ENCODE peak calls at places on chromosomes 5 and 9, in six cellular contexts. Z is CD4-positive, CD25-positive, alpha-beta regulatory T cell; O is IMR-90; D is OCI-LY7; K is stomach; H is suprapubic skin. M is an unnamed sample.

GRCh38 chr5:132079619-132080018 is 6.0 kb downstream of the CSF2 start:
- DNase-seq in D (no peak), Z (no peak), K (no peak), H (no peak), O (no peak), M (no peak)

GRCh38 chr5:159051431-159052281 is 48.1 kb downstream of the EBF1 start:
- DNase-seq in O (no peak), K (peak; percentile 40), D (peak; percentile 73), Z (no peak), H (peak; percentile 71), M (no peak)

GRCh38 chr9:130143974-130144373 is 28.2 kb upstream of the NCS1 start:
- DNase-seq in H (no peak), D (no peak), O (peak; percentile 42), Z (no peak), K (no peak), M (no peak)

GRCh38 chr5:34686762-34687268 is 30.7 kb downstream of the RAI14 start:
- DNase-seq in K (peak; percentile 86), O (peak; percentile 99), Z (no peak), H (no peak), D (no peak), M (no peak)

GRCh38 chr5:180389252-180390101 is 36.3 kb upstream of the GFPT2 start:
- DNase-seq in K (no peak), Z (no peak), D (no peak), H (no peak), O (no peak), M (no peak)

GRCh38 chr9:24844217-24844616 is 298.5 kb upstream of the IZUMO3 start:
- DNase-seq in K (no peak), Z (no peak), O (no peak), D (no peak), H (no peak), M (no peak)

GRCh38 chr9:91833878-91834255 is 116.2 kb downstream of the ROR2 start:
- DNase-seq in H (no peak), D (no peak), K (no peak), Z (no peak), O (no peak), M (no peak)

GRCh38 chr5:115543365-115543700 is 1.2 kb downstream of the FEM1C start:
- DNase-seq in Z (no peak), H (no peak), O (no peak), K (no peak), D (no peak), M (no peak)

GRCh38 chr5:178590141-178590923 is at the start of gene COL23A1:
- DNase-seq in K (peak; percentile 28), O (peak; percentile 43), D (no peak), Z (no peak), H (peak; percentile 62), M (peak; percentile 55)

GRCh38 chr9:89309608-89310485 is 1.1 kb upstream of the CKS2 start:
- DNase-seq in K (no peak), O (no peak), H (no peak), D (peak; percentile 36), Z (no peak), M (no peak)

GRCh38 chr9:32395483-32396216 is 11.2 kb downstream of the ACO1 start:
- DNase-seq in O (peak; percentile 98), H (peak; percentile 69), Z (no peak), D (no peak), K (no peak), M (no peak)

GRCh38 chr5:5886812-5887486 is 464.5 kb downstream of the ICE1 start:
- DNase-seq in Z (peak; percentile 1), O (no peak), K (peak; percentile 52), H (no peak), D (peak; percentile 51), M (no peak)

GRCh38 chr5:142829821-142830220 is 59.6 kb downstream of the ARHGAP26 start:
- DNase-seq in K (no peak), H (no peak), O (peak; percentile 26), D (no peak), Z (no peak), M (no peak)

GRCh38 chr5:116084231-116084630 is 594 bp upstream of the COMMD10 start:
- DNase-seq in K (peak; percentile 31), H (no peak), Z (no peak), D (peak; percentile 45), O (peak; percentile 29), M (peak; percentile 13)

GRCh38 chr5:10319202-10319851 is 11.6 kb upstream of the CMBL start:
- DNase-seq in Z (no peak), H (no peak), D (no peak), K (no peak), O (peak; percentile 49), M (no peak)

GRCh38 chr5:7794301-7794700 is 56.6 kb downstream of the CFAP90 start:
- DNase-seq in O (no peak), K (no peak), H (no peak), Z (no peak), D (peak; percentile 16), M (no peak)

GRCh38 chr5:71475788-71476384 is 20.4 kb downstream of the BDP1 start:
- DNase-seq in K (no peak), D (peak; percentile 40), H (no peak), O (peak; percentile 29), Z (peak; percentile 27), M (no peak)

GRCh38 chr9:7216004-7216821 is 458.4 kb downstream of the KDM4C start:
- DNase-seq in Z (no peak), H (no peak), K (no peak), O (peak; percentile 7), D (no peak), M (no peak)

GRCh38 chr5:15515229-15515628 is 15.2 kb downstream of the FBXL7 start:
- DNase-seq in H (no peak), O (no peak), Z (no peak), D (no peak), K (no peak), M (no peak)

GRCh38 chr9:120860083-120860482 is 16.9 kb downstream of the PHF19 start:
- DNase-seq in D (no peak), K (no peak), H (no peak), Z (no peak), O (no peak), M (no peak)

GRCh38 chr5:55538621-55539020 is 3.9 kb upstream of the PLPP1 start:
- DNase-seq in K (no peak), Z (peak; percentile 17), D (peak; percentile 22), O (no peak), H (no peak), M (peak; percentile 16)

GRCh38 chr9:27369591-27369990 is 72.6 kb upstream of the EQTN start:
- DNase-seq in O (no peak), D (no peak), H (no peak), K (no peak), Z (no peak), M (no peak)

GRCh38 chr9:137396227-137396626 is 26.7 kb downstream of the EXD3 start:
- DNase-seq in Z (no peak), D (no peak), H (no peak), O (peak; percentile 96), K (no peak), M (no peak)

GRCh38 chr9:27133817-27134216 is 24.8 kb downstream of the TEK start:
- DNase-seq in K (no peak), H (no peak), O (no peak), D (no peak), Z (no peak), M (no peak)

DNA sequence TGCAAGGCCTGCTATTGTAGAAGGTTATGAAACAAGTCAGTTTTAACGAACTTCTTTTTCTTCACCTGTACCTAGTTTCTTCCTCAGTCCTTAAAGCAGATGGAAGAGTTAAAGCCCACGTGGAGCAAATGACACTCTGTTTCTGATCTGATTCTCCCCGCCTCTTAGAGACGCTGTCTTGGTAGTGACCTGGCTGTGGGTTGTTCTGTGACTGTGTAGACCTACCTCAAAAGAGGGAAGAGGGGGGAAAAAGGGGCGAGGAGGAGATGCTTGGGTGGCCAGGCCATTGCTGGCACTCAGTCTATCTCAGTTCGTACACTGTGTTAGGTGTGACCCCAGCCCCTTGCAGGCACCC is 610 bp downstream of the GFRA3 start:
- DNase-seq in K (no peak), D (no peak), O (no peak), H (no peak), Z (no peak), M (no peak)
- H3K4me3 ChIP-seq in K (peak overlapping the region; percentile 38), D (no peak overlapping the region), O (peak overlapping the region; percentile 30), H (peak overlapping the region; percentile 52), Z (no peak overlapping the region), M (no peak overlapping the region)

GRCh38 chr9:5632540-5632939 is 3.6 kb downstream of the RIC1 start:
- DNase-seq in D (no peak), Z (no peak), K (no peak), H (no peak), O (no peak), M (no peak)

GRCh38 chr9:5633243-5633642 is 4.3 kb downstream of the RIC1 start:
- DNase-seq in O (peak; percentile 60), H (no peak), K (no peak), D (no peak), Z (no peak), M (no peak)

GRCh38 chr9:5631021-5631420 is 2.1 kb downstream of the RIC1 start:
- DNase-seq in Z (no peak), D (no peak), O (no peak), H (no peak), K (no peak), M (no peak)

GRCh38 chr9:5639816-5640215 is 10.9 kb downstream of the RIC1 start:
- DNase-seq in Z (no peak), D (no peak), H (no peak), O (no peak), K (no peak), M (no peak)

DNA sequence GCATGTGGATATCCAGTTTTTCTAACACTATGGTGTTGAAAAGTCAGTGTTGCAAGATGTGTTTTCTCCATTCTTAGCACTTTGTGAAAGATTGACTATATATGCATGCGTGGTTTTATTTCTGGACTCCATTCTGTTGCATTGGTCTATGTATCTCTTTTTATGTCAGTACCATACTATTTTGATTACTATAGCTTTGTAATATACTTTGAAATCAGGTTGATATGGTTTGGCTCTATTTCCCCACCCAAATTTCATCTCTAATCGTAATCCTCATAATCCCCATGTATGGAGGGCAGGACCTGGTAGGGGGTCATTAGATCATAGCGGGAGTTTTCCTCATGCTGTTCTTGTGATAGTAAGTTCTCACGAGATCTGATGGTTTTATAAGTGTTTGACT is 6.5 kb downstream of the RIC1 start:
- DNase-seq in D (no peak), Z (no peak), H (no peak), K (no peak), O (no peak), M (no peak)
- H3K36me3 ChIP-seq in D (peaks cover 79% of the 10 kb centered on the region), Z (peaks cover 2% of the 10 kb centered on the region), H (no peaks in the 10 kb centered on the region), K (no peaks in the 10 kb centered on the region), O (peaks cover 7% of the 10 kb centered on the region), M (no peaks in the 10 kb centered on the region)

GRCh38 chr5:110572709-110573108 is 153.8 kb downstream of the TMEM232 start:
- DNase-seq in K (no peak), O (no peak), Z (no peak), D (no peak), H (no peak), M (no peak)
- H3K4me3 ChIP-seq in K (no peak overlapping the region), O (no peak overlapping the region), Z (no peak overlapping the region), D (no peak overlapping the region), H (no peak overlapping the region), M (no peak overlapping the region)

DNA sequence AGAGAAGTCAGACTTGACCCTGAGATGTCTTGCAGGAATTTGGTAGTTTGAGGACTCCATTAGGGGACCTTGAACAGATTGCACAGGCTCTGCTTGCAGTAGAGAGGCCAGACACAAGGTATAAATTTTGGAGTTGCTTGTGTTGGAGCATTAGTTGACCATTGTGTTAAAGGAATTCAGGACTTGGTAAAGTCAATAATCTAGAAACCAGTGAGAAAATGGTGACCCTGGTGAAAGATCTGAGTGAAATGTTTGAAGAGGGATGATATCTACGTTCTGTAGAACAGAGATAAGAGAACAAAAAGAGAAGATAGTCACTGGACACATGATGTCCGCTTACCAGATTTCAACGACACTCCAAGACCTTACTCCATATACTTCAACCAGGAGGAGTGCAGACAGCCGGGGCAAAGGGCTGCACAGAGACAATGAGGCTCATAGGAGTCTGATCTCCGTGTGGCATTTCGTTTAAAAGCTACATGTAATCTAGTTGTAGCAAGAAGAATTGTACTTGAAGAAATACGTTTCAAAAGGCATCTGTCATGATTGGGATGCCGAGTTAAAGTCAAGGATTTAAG is 13.2 kb downstream of the DNAJC25 start:
- DNase-seq in Z (no peak), H (no peak), D (no peak), K (no peak), O (no peak), M (no peak)
- H3K36me3 ChIP-seq in Z (peaks cover 8% of the 10 kb centered on the region), H (peaks cover 14% of the 10 kb centered on the region), D (peaks cover 61% of the 10 kb centered on the region), K (peaks cover 34% of the 10 kb centered on the region), O (peaks cover 16% of the 10 kb centered on the region), M (no peaks in the 10 kb centered on the region)

M was measured in CD8-positive, alpha-beta memory T cell.